ENCODE peak calls at places on chromosomes 11 and 22, in seven cellular contexts. X is left ventricle myocardium inferior; A is dorsolateral prefrontal cortex; L is ovary; S is psoas muscle; T is AG10803; N is CD8-positive, alpha-beta T cell. B is an unnamed sample.

GRCh38 chr11:86245369-86246292 is 1.1 kb downstream of the EED start:
- DNase-seq in T (no peak), N (no peak), S (no peak), X (no peak), A (no peak), L (no peak), B (no peak)

GRCh38 chr11:116117326-116118137 is 613.3 kb upstream of the CADM1 start:
- DNase-seq in S (no peak), X (no peak), N (no peak), L (no peak), A (no peak), T (no peak), B (peak; percentile 35)

GRCh38 chr11:45301537-45302246 is 15.6 kb upstream of the SYT13 start:
- DNase-seq in A (no peak), S (no peak), N (no peak), X (no peak), L (no peak), T (no peak), B (no peak)

GRCh38 chr11:14974021-14974698 is 2.0 kb upstream of the CALCA start:
- DNase-seq in X (no peak), A (no peak), T (no peak), S (no peak), N (no peak), L (no peak), B (no peak)

GRCh38 chr11:31628111-31628510 is 118.5 kb downstream of the ELP4 start:
- DNase-seq in N (no peak), T (no peak), L (no peak), X (no peak), S (no peak), A (no peak), B (no peak)

GRCh38 chr22:44775862-44776261 is 23.5 kb downstream of the ARHGAP8 start:
- DNase-seq in T (no peak), A (no peak), S (no peak), X (no peak), L (no peak), N (no peak), B (no peak)

GRCh38 chr11:17277024-17277584 is 565 bp downstream of the NUCB2 start:
- DNase-seq in S (no peak), N (no peak), X (no peak), L (no peak), T (peak; percentile 55), A (no peak), B (peak; percentile 83)

GRCh38 chr11:16881766-16882165 is 132.4 kb downstream of the PLEKHA7 start:
- DNase-seq in X (no peak), A (no peak), T (no peak), N (no peak), S (no peak), L (no peak), B (no peak)

GRCh38 chr11:57493507-57494503 is 21.7 kb downstream of the SLC43A1 start:
- DNase-seq in S (peak; percentile 72), A (no peak), X (peak; percentile 44), L (peak; percentile 68), T (no peak), N (peak; percentile 60), B (no peak)

GRCh38 chr22:38694049-38694448 is 6.7 kb downstream of the JOSD1 start:
- DNase-seq in N (no peak), L (no peak), S (no peak), X (no peak), A (no peak), T (no peak), B (no peak)

GRCh38 chr22:27962268-27963191 is 43.5 kb upstream of the PITPNB start:
- DNase-seq in X (no peak), S (peak; percentile 77), T (peak; percentile 30), L (no peak), N (no peak), A (no peak), B (no peak)

GRCh38 chr11:128448487-128448886 is 138.9 kb downstream of the ETS1 start:
- DNase-seq in A (no peak), X (no peak), S (no peak), N (no peak), T (no peak), L (no peak), B (no peak)

GRCh38 chr22:19086944-19087343 is 35.3 kb downstream of the DGCR2 start:
- DNase-seq in S (no peak), X (no peak), T (peak; percentile 46), L (no peak), A (no peak), N (no peak), B (peak; percentile 16)

GRCh38 chr11:94557391-94557790 is 9.8 kb upstream of the PIWIL4 start:
- DNase-seq in N (no peak), S (no peak), T (peak; percentile 62), X (no peak), L (no peak), A (no peak), B (no peak)

GRCh38 chr11:121661796-121662508 is 209.2 kb upstream of the SORL1-AS1 start:
- DNase-seq in T (peak; percentile 91), N (no peak), S (no peak), A (no peak), X (no peak), L (no peak), B (no peak)

GRCh38 chr11:2923446-2924375 is 5.5 kb downstream of the PHLDA2 start:
- DNase-seq in L (no peak), X (no peak), S (peak; percentile 42), A (no peak), N (no peak), T (no peak), B (no peak)

GRCh38 chr22:22942511-22943329 is 55.1 kb downstream of the IGLL5 start:
- DNase-seq in L (peak; percentile 15), X (peak; percentile 40), A (peak; percentile 35), N (peak; percentile 69), S (no peak), T (peak; percentile 49), B (peak; percentile 55)

GRCh38 chr22:19398206-19398605 is 33.3 kb downstream of the HIRA start:
- DNase-seq in A (no peak), N (no peak), T (peak; percentile 29), X (no peak), S (no peak), L (no peak), B (no peak)

GRCh38 chr22:44847892-44848291 is 95.5 kb downstream of the ARHGAP8 start:
- DNase-seq in T (no peak), S (peak; percentile 36), N (no peak), L (no peak), A (no peak), X (no peak), B (no peak)

GRCh38 chr11:15673408-15673811 is 558.7 kb downstream of the INSC start:
- DNase-seq in N (no peak), S (no peak), T (no peak), X (no peak), L (no peak), A (no peak), B (no peak)

GRCh38 chr22:49983148-49984042 is 22.8 kb downstream of the PIM3 start:
- DNase-seq in A (peak; percentile 26), N (no peak), T (no peak), L (peak; percentile 53), X (no peak), S (peak; percentile 61), B (no peak)
- TF ChIP-seq CTCF in A (peak; percentile 36), N (peak; percentile 46), T (no peak), L (peak; percentile 26), X (peak; percentile 58), S (peak; percentile 37), B (no peak)

GRCh38 chr11:62727007-62727832 is at the start of gene HNRNPUL2:
- DNase-seq in L (peak; percentile 98), S (peak; percentile 99), X (peak; percentile 99), N (peak; percentile 99), A (peak; percentile 97), T (peak; percentile 99), B (peak; percentile 98)
- TF ChIP-seq CTCF in L (no peak), S (no peak), X (no peak), N (no peak), A (peak; percentile 38), T (peak; percentile 38), B (no peak)

DNA sequence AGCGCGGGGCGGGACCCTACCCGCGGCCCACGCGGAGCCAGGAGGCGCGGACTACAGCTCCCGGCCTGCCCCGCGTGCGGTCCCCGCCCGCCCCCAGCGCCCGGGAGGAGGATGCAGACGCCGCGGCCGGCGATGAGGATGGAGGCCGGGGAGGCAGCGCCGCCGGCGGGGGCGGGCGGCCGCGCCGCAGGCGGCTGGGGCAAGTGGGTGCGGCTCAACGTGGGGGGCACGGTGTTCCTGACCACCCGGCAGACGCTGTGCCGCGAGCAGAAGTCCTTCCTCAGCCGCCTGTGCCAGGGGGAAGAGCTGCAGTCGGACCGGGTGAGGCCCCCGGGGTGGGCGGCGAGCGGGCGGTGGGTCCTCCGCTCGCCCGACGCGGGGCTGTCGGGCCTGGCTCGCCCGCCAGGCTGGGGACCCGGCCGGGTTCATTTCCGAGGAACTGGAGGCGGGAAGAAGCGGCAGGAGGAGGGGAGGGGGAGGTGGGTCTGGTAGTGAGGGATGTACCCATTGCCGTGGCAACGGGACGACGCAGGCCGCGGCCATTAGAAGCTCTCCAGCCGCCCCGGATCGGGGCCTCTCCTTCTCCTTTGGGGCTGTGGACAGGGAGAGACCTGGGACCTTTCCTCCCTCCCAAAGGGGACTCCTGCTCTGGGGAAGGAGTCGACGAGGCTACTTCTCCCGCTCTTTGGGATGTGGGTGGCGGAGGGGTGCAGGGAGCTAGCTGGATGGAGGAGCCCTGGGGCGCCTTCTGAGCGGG is at the start of gene KCTD17:
- DNase-seq in A (peak; percentile 67), L (peak; percentile 75), X (peak; percentile 79), T (peak; percentile 60), S (peak; percentile 78), N (peak; percentile 59), B (no peak)
- TF ChIP-seq CTCF in A (peak; percentile 27), L (no peak), X (no peak), T (no peak), S (no peak), N (no peak), B (no peak)

GRCh38 chr11:9596926-9597325 is 23.5 kb downstream of the WEE1 start:
- DNase-seq in L (no peak), N (no peak), S (no peak), X (no peak), A (no peak), T (peak; percentile 18), B (no peak)

GRCh38 chr11:9601041-9601875 is 27.8 kb downstream of the WEE1 start:
- DNase-seq in T (peak; percentile 59), A (no peak), L (no peak), X (no peak), S (peak; percentile 74), N (peak; percentile 30), B (no peak)

GRCh38 chr11:9601876-9602199 is 28.4 kb downstream of the WEE1 start:
- DNase-seq in T (no peak), S (no peak), L (no peak), A (no peak), N (no peak), X (no peak), B (no peak)

GRCh38 chr11:9600651-9601040 is 27.2 kb downstream of the WEE1 start:
- DNase-seq in A (no peak), S (no peak), T (peak; percentile 33), X (no peak), N (no peak), L (no peak), B (no peak)

DNA sequence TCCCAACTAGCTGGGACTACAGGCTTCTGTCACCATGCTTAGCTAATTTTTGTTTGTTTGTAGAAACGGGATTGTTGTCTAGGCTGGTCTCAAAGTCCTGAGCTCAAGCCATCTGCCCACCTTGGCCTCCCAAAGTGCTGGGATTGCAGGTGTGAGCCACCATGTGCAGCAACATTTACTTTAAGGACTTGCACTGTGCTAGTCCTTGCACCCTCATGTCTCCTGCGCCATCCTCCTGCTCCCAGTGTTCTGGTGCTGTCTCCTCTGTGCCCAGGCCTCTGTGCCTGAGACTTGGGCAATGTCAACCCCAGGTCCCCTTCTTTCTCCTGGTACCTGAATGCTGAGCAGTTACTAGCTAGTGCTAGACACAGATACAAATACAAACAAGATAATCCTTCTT is 26.7 kb downstream of the WEE1 start:
- DNase-seq in N (no peak), L (no peak), X (no peak), S (no peak), A (no peak), T (no peak), B (no peak)
- TF ChIP-seq CTCF in N (no peak), L (no peak), X (no peak), S (no peak), A (no peak), T (no peak), B (no peak)